ENCODE peak calls at places on chromosomes 3 and 15, in nine cellular contexts. One of them, this sample, is unnamed.

GRCh38 chr3:27646891-27647290 is 75.2 kb downstream of the EOMES start:
- DNase-seq in A549: no peak
- DNase-seq in mammary epithelial cell: no peak
- DNase-seq in AG04450: no peak
- DNase-seq in PC-9: no peak
- DNase-seq in upper lobe of left lung: no peak
- DNase-seq in lower lobe of right lung: no peak
- DNase-seq in transverse colon: no peak
- DNase-seq in body of pancreas: no peak
- DNase-seq in this sample: no peak

GRCh38 chr3:110521019-110521418 is 550.6 kb upstream of the NECTIN3 start:
- DNase-seq in transverse colon: no peak
- DNase-seq in PC-9: peak
- DNase-seq in mammary epithelial cell: peak
- DNase-seq in AG04450: peak
- DNase-seq in body of pancreas: no peak
- DNase-seq in A549: peak
- DNase-seq in upper lobe of left lung: no peak
- DNase-seq in lower lobe of right lung: no peak
- DNase-seq in this sample: no peak

GRCh38 chr15:61796056-61796455 is 264.2 kb downstream of the VPS13C start:
- DNase-seq in PC-9: no peak
- DNase-seq in A549: no peak
- DNase-seq in mammary epithelial cell: peak
- DNase-seq in transverse colon: no peak
- DNase-seq in lower lobe of right lung: no peak
- DNase-seq in body of pancreas: no peak
- DNase-seq in AG04450: no peak
- DNase-seq in upper lobe of left lung: no peak
- DNase-seq in this sample: no peak

GRCh38 chr3:159804726-159805410 is 183.8 kb upstream of the IL12A start:
- DNase-seq in transverse colon: peak
- DNase-seq in lower lobe of right lung: peak
- DNase-seq in upper lobe of left lung: no peak
- DNase-seq in A549: peak
- DNase-seq in mammary epithelial cell: peak
- DNase-seq in PC-9: peak
- DNase-seq in AG04450: peak
- DNase-seq in body of pancreas: peak
- DNase-seq in this sample: no peak

GRCh38 chr3:33047842-33048834 is 48.8 kb downstream of the GLB1 start:
- DNase-seq in transverse colon: no peak
- DNase-seq in AG04450: no peak
- DNase-seq in lower lobe of right lung: no peak
- DNase-seq in A549: no peak
- DNase-seq in PC-9: no peak
- DNase-seq in body of pancreas: no peak
- DNase-seq in mammary epithelial cell: peak
- DNase-seq in upper lobe of left lung: no peak
- DNase-seq in this sample: no peak

GRCh38 chr3:186361612-186362408 is at the start of gene DGKG:
- DNase-seq in A549: peak
- DNase-seq in body of pancreas: peak
- DNase-seq in AG04450: no peak
- DNase-seq in mammary epithelial cell: peak
- DNase-seq in PC-9: no peak
- DNase-seq in transverse colon: peak
- DNase-seq in lower lobe of right lung: peak
- DNase-seq in upper lobe of left lung: peak
- DNase-seq in this sample: peak

GRCh38 chr3:132265488-132265887 is 51.7 kb upstream of the ACP3 start:
- DNase-seq in PC-9: no peak
- DNase-seq in AG04450: no peak
- DNase-seq in upper lobe of left lung: no peak
- DNase-seq in mammary epithelial cell: no peak
- DNase-seq in A549: no peak
- DNase-seq in transverse colon: no peak
- DNase-seq in body of pancreas: peak
- DNase-seq in lower lobe of right lung: no peak
- DNase-seq in this sample: no peak

GRCh38 chr3:54547051-54547450 is 380.8 kb downstream of the LRTM1 start:
- DNase-seq in PC-9: no peak
- DNase-seq in upper lobe of left lung: no peak
- DNase-seq in lower lobe of right lung: no peak
- DNase-seq in transverse colon: no peak
- DNase-seq in AG04450: no peak
- DNase-seq in mammary epithelial cell: no peak
- DNase-seq in body of pancreas: no peak
- DNase-seq in A549: no peak
- DNase-seq in this sample: no peak

GRCh38 chr3:79140718-79141117 is 627.1 kb downstream of the ROBO1 start:
- DNase-seq in AG04450: peak
- DNase-seq in upper lobe of left lung: no peak
- DNase-seq in A549: no peak
- DNase-seq in transverse colon: no peak
- DNase-seq in PC-9: no peak
- DNase-seq in body of pancreas: no peak
- DNase-seq in lower lobe of right lung: no peak
- DNase-seq in mammary epithelial cell: peak
- DNase-seq in this sample: no peak

GRCh38 chr3:188006726-188007393 is 147.1 kb upstream of the LPP start:
- DNase-seq in lower lobe of right lung: no peak
- DNase-seq in mammary epithelial cell: no peak
- DNase-seq in transverse colon: no peak
- DNase-seq in body of pancreas: no peak
- DNase-seq in AG04450: no peak
- DNase-seq in A549: no peak
- DNase-seq in upper lobe of left lung: peak
- DNase-seq in PC-9: no peak
- DNase-seq in this sample: peak

GRCh38 chr3:8702560-8702959 is 31.0 kb upstream of the CAV3 start:
- DNase-seq in lower lobe of right lung: no peak
- DNase-seq in body of pancreas: no peak
- DNase-seq in A549: no peak
- DNase-seq in upper lobe of left lung: no peak
- DNase-seq in transverse colon: no peak
- DNase-seq in mammary epithelial cell: no peak
- DNase-seq in AG04450: no peak
- DNase-seq in PC-9: no peak
- DNase-seq in this sample: no peak

GRCh38 chr15:22944651-22945050 is 35.5 kb downstream of the CYFIP1 start:
- DNase-seq in transverse colon: peak
- DNase-seq in A549: no peak
- DNase-seq in AG04450: no peak
- DNase-seq in lower lobe of right lung: no peak
- DNase-seq in mammary epithelial cell: peak
- DNase-seq in upper lobe of left lung: no peak
- DNase-seq in body of pancreas: peak
- DNase-seq in PC-9: no peak
- DNase-seq in this sample: no peak

GRCh38 chr15:66945842-66946241 is 119.6 kb upstream of the SMAD3 start:
- DNase-seq in body of pancreas: no peak
- DNase-seq in A549: no peak
- DNase-seq in transverse colon: no peak
- DNase-seq in upper lobe of left lung: no peak
- DNase-seq in mammary epithelial cell: no peak
- DNase-seq in lower lobe of right lung: no peak
- DNase-seq in AG04450: no peak
- DNase-seq in PC-9: no peak
- DNase-seq in this sample: no peak

DNA sequence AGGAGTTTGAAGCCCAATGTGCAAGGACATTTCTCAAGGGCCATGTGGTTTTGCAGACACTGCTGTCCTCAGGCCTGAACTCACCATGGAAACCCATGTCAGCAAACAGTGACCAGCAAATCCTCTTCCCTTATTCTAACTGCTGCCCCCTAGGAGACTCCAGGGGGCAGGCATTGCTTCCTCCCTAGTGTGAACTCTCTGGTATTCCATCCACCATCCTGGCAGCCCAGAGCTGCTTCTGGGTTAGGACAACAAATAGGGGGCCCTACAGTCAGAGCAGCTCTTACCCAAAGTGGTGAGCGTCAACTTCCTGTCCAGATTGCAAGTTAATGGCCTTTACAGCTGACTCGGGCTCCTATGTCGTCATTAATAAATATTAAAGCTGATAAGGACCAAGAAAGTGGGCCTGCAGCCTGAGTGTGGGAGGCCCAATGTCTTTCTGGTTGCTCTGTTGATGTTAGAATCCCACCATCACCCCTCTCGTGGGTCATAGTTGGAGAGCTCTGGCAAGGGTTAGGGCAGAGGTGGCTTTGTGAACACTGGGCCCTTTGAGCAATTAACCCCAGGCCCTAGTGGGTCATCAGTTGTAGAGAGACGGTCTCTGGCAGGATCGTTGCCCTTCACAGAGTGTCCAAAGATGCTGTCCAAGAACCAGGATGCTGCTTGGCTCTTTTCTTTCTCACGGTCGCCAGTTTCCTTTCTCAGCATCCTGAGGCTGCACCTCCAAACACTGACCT is 41.5 kb downstream of the TGM4 start:
- DNase-seq in AG04450: no peak
- DNase-seq in mammary epithelial cell: no peak
- DNase-seq in lower lobe of right lung: no peak
- DNase-seq in upper lobe of left lung: no peak
- DNase-seq in transverse colon: no peak
- DNase-seq in PC-9: no peak
- DNase-seq in body of pancreas: no peak
- DNase-seq in A549: no peak
- DNase-seq in this sample: no peak
- TF ChIP-seq CTCF in AG04450: peak
- TF ChIP-seq CTCF in mammary epithelial cell: no peak
- TF ChIP-seq CTCF in lower lobe of right lung: peak
- TF ChIP-seq CTCF in upper lobe of left lung: no peak
- TF ChIP-seq CTCF in transverse colon: no peak
- TF ChIP-seq CTCF in PC-9: no peak
- TF ChIP-seq CTCF in body of pancreas: no peak
- TF ChIP-seq CTCF in A549: no peak
- TF ChIP-seq CTCF in this sample: no peak

GRCh38 chr15:80495406-80495942 is 91.3 kb downstream of the ARNT2 start:
- DNase-seq in mammary epithelial cell: no peak
- DNase-seq in AG04450: no peak
- DNase-seq in lower lobe of right lung: no peak
- DNase-seq in transverse colon: no peak
- DNase-seq in body of pancreas: no peak
- DNase-seq in A549: no peak
- DNase-seq in PC-9: no peak
- DNase-seq in upper lobe of left lung: no peak
- DNase-seq in this sample: no peak
- H3K27ac ChIP-seq in mammary epithelial cell: no peak
- H3K27ac ChIP-seq in AG04450: peak
- H3K27ac ChIP-seq in lower lobe of right lung: no peak
- H3K27ac ChIP-seq in transverse colon: no peak
- H3K27ac ChIP-seq in body of pancreas: no peak
- H3K27ac ChIP-seq in A549: peak
- H3K27ac ChIP-seq in PC-9: no peak
- H3K27ac ChIP-seq in upper lobe of left lung: no peak
- H3K27ac ChIP-seq in this sample: peak

GRCh38 chr3:39271363-39271762 is 8.5 kb downstream of the CX3CR1 start:
- DNase-seq in upper lobe of left lung: no peak
- DNase-seq in AG04450: no peak
- DNase-seq in A549: no peak
- DNase-seq in body of pancreas: no peak
- DNase-seq in PC-9: no peak
- DNase-seq in lower lobe of right lung: no peak
- DNase-seq in transverse colon: no peak
- DNase-seq in mammary epithelial cell: no peak
- DNase-seq in this sample: peak

GRCh38 chr3:39275963-39276593 is 3.8 kb downstream of the CX3CR1 start:
- DNase-seq in upper lobe of left lung: no peak
- DNase-seq in PC-9: no peak
- DNase-seq in AG04450: no peak
- DNase-seq in body of pancreas: no peak
- DNase-seq in A549: no peak
- DNase-seq in lower lobe of right lung: no peak
- DNase-seq in mammary epithelial cell: no peak
- DNase-seq in transverse colon: no peak
- DNase-seq in this sample: no peak

GRCh38 chr3:39272191-39272590 is 7.6 kb downstream of the CX3CR1 start:
- DNase-seq in AG04450: no peak
- DNase-seq in A549: no peak
- DNase-seq in transverse colon: no peak
- DNase-seq in body of pancreas: no peak
- DNase-seq in lower lobe of right lung: no peak
- DNase-seq in upper lobe of left lung: no peak
- DNase-seq in mammary epithelial cell: no peak
- DNase-seq in PC-9: no peak
- DNase-seq in this sample: peak

GRCh38 chr3:39275052-39275451 is 4.8 kb downstream of the CX3CR1 start:
- DNase-seq in upper lobe of left lung: no peak
- DNase-seq in PC-9: no peak
- DNase-seq in lower lobe of right lung: no peak
- DNase-seq in body of pancreas: no peak
- DNase-seq in transverse colon: no peak
- DNase-seq in mammary epithelial cell: no peak
- DNase-seq in AG04450: peak
- DNase-seq in A549: no peak
- DNase-seq in this sample: peak

GRCh38 chr3:39273119-39273518 is 6.7 kb downstream of the CX3CR1 start:
- DNase-seq in mammary epithelial cell: no peak
- DNase-seq in body of pancreas: no peak
- DNase-seq in PC-9: no peak
- DNase-seq in lower lobe of right lung: no peak
- DNase-seq in transverse colon: no peak
- DNase-seq in AG04450: no peak
- DNase-seq in upper lobe of left lung: no peak
- DNase-seq in A549: no peak
- DNase-seq in this sample: no peak
- TF ChIP-seq CTCF in mammary epithelial cell: no peak
- TF ChIP-seq CTCF in body of pancreas: no peak
- TF ChIP-seq CTCF in PC-9: no peak
- TF ChIP-seq CTCF in lower lobe of right lung: no peak
- TF ChIP-seq CTCF in transverse colon: no peak
- TF ChIP-seq CTCF in AG04450: peak
- TF ChIP-seq CTCF in upper lobe of left lung: no peak
- TF ChIP-seq CTCF in A549: peak
- TF ChIP-seq CTCF in this sample: no peak

GRCh38 chr3:125156491-125156890 is 56.1 kb downstream of the SLC12A8 start:
- DNase-seq in transverse colon: no peak
- DNase-seq in mammary epithelial cell: no peak
- DNase-seq in PC-9: no peak
- DNase-seq in lower lobe of right lung: no peak
- DNase-seq in upper lobe of left lung: no peak
- DNase-seq in AG04450: no peak
- DNase-seq in A549: no peak
- DNase-seq in body of pancreas: no peak
- DNase-seq in this sample: no peak
- H3K27ac ChIP-seq in transverse colon: no peak
- H3K27ac ChIP-seq in mammary epithelial cell: no peak
- H3K27ac ChIP-seq in PC-9: no peak
- H3K27ac ChIP-seq in lower lobe of right lung: no peak
- H3K27ac ChIP-seq in upper lobe of left lung: no peak
- H3K27ac ChIP-seq in AG04450: no peak
- H3K27ac ChIP-seq in A549: no peak
- H3K27ac ChIP-seq in body of pancreas: no peak
- H3K27ac ChIP-seq in this sample: no peak